ENCODE peak calls at places on chromosomes 3 and 15, in ten cellular contexts. One of them, this sample, is unnamed.

GRCh38 chr3:8622873-8623725 is 21.5 kb downstream of the SSUH2 start:
- DNase-seq in adrenal gland: peak; percentile 68
- DNase-seq in mammary epithelial cell: peak; percentile 30
- DNase-seq in tibial artery: peak; percentile 78
- DNase-seq in transverse colon: peak; percentile 57
- DNase-seq in right lobe of liver: peak; percentile 63
- DNase-seq in IMR-90: peak; percentile 70
- DNase-seq in hepatocyte: peak; percentile 87
- DNase-seq in GM23338: peak; percentile 90
- DNase-seq in psoas muscle: peak; percentile 72
- DNase-seq in this sample: peak; percentile 79

GRCh38 chr3:155227141-155227540 is 66.3 kb downstream of the STRIT1 start:
- DNase-seq in adrenal gland: no peak
- DNase-seq in mammary epithelial cell: no peak
- DNase-seq in tibial artery: no peak
- DNase-seq in transverse colon: no peak
- DNase-seq in right lobe of liver: no peak
- DNase-seq in IMR-90: no peak
- DNase-seq in hepatocyte: no peak
- DNase-seq in GM23338: no peak
- DNase-seq in psoas muscle: no peak
- DNase-seq in this sample: no peak

GRCh38 chr15:61112231-61112630 is 116.9 kb downstream of the RORA start:
- DNase-seq in adrenal gland: no peak
- DNase-seq in mammary epithelial cell: no peak
- DNase-seq in tibial artery: no peak
- DNase-seq in transverse colon: no peak
- DNase-seq in right lobe of liver: no peak
- DNase-seq in IMR-90: no peak
- DNase-seq in hepatocyte: no peak
- DNase-seq in GM23338: peak; percentile 73
- DNase-seq in psoas muscle: no peak
- DNase-seq in this sample: no peak

GRCh38 chr3:195385526-195385925 is 57.3 kb downstream of the ACAP2 start:
- DNase-seq in adrenal gland: no peak
- DNase-seq in mammary epithelial cell: peak; percentile 3
- DNase-seq in tibial artery: no peak
- DNase-seq in transverse colon: no peak
- DNase-seq in right lobe of liver: no peak
- DNase-seq in IMR-90: peak; percentile 23
- DNase-seq in hepatocyte: no peak
- DNase-seq in GM23338: peak; percentile 84
- DNase-seq in psoas muscle: no peak
- DNase-seq in this sample: no peak

GRCh38 chr3:66206806-66207205 is 14.0 kb upstream of the SLC25A26 start:
- DNase-seq in adrenal gland: no peak
- DNase-seq in mammary epithelial cell: no peak
- DNase-seq in tibial artery: no peak
- DNase-seq in transverse colon: no peak
- DNase-seq in right lobe of liver: no peak
- DNase-seq in IMR-90: no peak
- DNase-seq in hepatocyte: no peak
- DNase-seq in GM23338: peak; percentile 27
- DNase-seq in psoas muscle: no peak
- DNase-seq in this sample: no peak

GRCh38 chr3:43866529-43867353 is 176.0 kb downstream of the ABHD5 start:
- DNase-seq in adrenal gland: no peak
- DNase-seq in mammary epithelial cell: peak; percentile 86
- DNase-seq in tibial artery: no peak
- DNase-seq in transverse colon: no peak
- DNase-seq in right lobe of liver: no peak
- DNase-seq in IMR-90: peak; percentile 86
- DNase-seq in hepatocyte: no peak
- DNase-seq in GM23338: no peak
- DNase-seq in psoas muscle: no peak
- DNase-seq in this sample: no peak

GRCh38 chr15:72964542-72964941 is 87.7 kb upstream of the NEO1 start:
- DNase-seq in adrenal gland: no peak
- DNase-seq in mammary epithelial cell: no peak
- DNase-seq in tibial artery: no peak
- DNase-seq in transverse colon: no peak
- DNase-seq in right lobe of liver: no peak
- DNase-seq in IMR-90: no peak
- DNase-seq in hepatocyte: no peak
- DNase-seq in GM23338: no peak
- DNase-seq in psoas muscle: no peak
- DNase-seq in this sample: no peak

GRCh38 chr15:23566070-23567050 is 886 bp downstream of the MKRN3 start:
- DNase-seq in adrenal gland: no peak
- DNase-seq in mammary epithelial cell: no peak
- DNase-seq in tibial artery: no peak
- DNase-seq in transverse colon: no peak
- DNase-seq in right lobe of liver: no peak
- DNase-seq in IMR-90: no peak
- DNase-seq in hepatocyte: no peak
- DNase-seq in GM23338: no peak
- DNase-seq in psoas muscle: no peak
- DNase-seq in this sample: no peak

GRCh38 chr3:155026999-155027591 is 53.0 kb upstream of the MME start:
- DNase-seq in adrenal gland: no peak
- DNase-seq in mammary epithelial cell: no peak
- DNase-seq in tibial artery: no peak
- DNase-seq in transverse colon: peak; percentile 10
- DNase-seq in right lobe of liver: no peak
- DNase-seq in IMR-90: peak; percentile 39
- DNase-seq in hepatocyte: no peak
- DNase-seq in GM23338: no peak
- DNase-seq in psoas muscle: no peak
- DNase-seq in this sample: no peak

GRCh38 chr15:34046471-34047145 is 7.6 kb upstream of the AVEN start:
- DNase-seq in adrenal gland: no peak
- DNase-seq in mammary epithelial cell: no peak
- DNase-seq in tibial artery: no peak
- DNase-seq in transverse colon: no peak
- DNase-seq in right lobe of liver: no peak
- DNase-seq in IMR-90: no peak
- DNase-seq in hepatocyte: no peak
- DNase-seq in GM23338: no peak
- DNase-seq in psoas muscle: no peak
- DNase-seq in this sample: no peak

GRCh38 chr15:85625856-85626255 is 168.9 kb downstream of the KLHL25 start:
- DNase-seq in adrenal gland: no peak
- DNase-seq in mammary epithelial cell: peak; percentile 59
- DNase-seq in tibial artery: no peak
- DNase-seq in transverse colon: no peak
- DNase-seq in right lobe of liver: no peak
- DNase-seq in IMR-90: peak; percentile 96
- DNase-seq in hepatocyte: no peak
- DNase-seq in GM23338: no peak
- DNase-seq in psoas muscle: no peak
- DNase-seq in this sample: no peak

GRCh38 chr3:175893566-175893965 is 1034.4 kb downstream of the NAALADL2 start:
- DNase-seq in adrenal gland: no peak
- DNase-seq in mammary epithelial cell: no peak
- DNase-seq in tibial artery: no peak
- DNase-seq in transverse colon: no peak
- DNase-seq in right lobe of liver: no peak
- DNase-seq in IMR-90: no peak
- DNase-seq in hepatocyte: no peak
- DNase-seq in GM23338: no peak
- DNase-seq in psoas muscle: no peak
- DNase-seq in this sample: peak; percentile 80

GRCh38 chr15:50933353-50933752 is 24.9 kb downstream of the AP4E1 start:
- DNase-seq in adrenal gland: no peak
- DNase-seq in mammary epithelial cell: no peak
- DNase-seq in tibial artery: no peak
- DNase-seq in transverse colon: no peak
- DNase-seq in right lobe of liver: no peak
- DNase-seq in IMR-90: no peak
- DNase-seq in hepatocyte: no peak
- DNase-seq in GM23338: no peak
- DNase-seq in psoas muscle: no peak
- DNase-seq in this sample: no peak

GRCh38 chr3:142819214-142819613 is 69.7 kb downstream of the PCOLCE2 start:
- DNase-seq in adrenal gland: no peak
- DNase-seq in mammary epithelial cell: no peak
- DNase-seq in tibial artery: no peak
- DNase-seq in transverse colon: no peak
- DNase-seq in right lobe of liver: no peak
- DNase-seq in IMR-90: no peak
- DNase-seq in hepatocyte: no peak
- DNase-seq in GM23338: no peak
- DNase-seq in psoas muscle: no peak
- DNase-seq in this sample: no peak

GRCh38 chr3:5013021-5013906 is 34.0 kb downstream of the BHLHE40 start:
- DNase-seq in adrenal gland: no peak
- DNase-seq in mammary epithelial cell: peak; percentile 89
- DNase-seq in tibial artery: peak; percentile 64
- DNase-seq in transverse colon: peak; percentile 51
- DNase-seq in right lobe of liver: no peak
- DNase-seq in IMR-90: peak; percentile 47
- DNase-seq in hepatocyte: peak; percentile 71
- DNase-seq in GM23338: no peak
- DNase-seq in psoas muscle: no peak
- DNase-seq in this sample: peak; percentile 18

DNA sequence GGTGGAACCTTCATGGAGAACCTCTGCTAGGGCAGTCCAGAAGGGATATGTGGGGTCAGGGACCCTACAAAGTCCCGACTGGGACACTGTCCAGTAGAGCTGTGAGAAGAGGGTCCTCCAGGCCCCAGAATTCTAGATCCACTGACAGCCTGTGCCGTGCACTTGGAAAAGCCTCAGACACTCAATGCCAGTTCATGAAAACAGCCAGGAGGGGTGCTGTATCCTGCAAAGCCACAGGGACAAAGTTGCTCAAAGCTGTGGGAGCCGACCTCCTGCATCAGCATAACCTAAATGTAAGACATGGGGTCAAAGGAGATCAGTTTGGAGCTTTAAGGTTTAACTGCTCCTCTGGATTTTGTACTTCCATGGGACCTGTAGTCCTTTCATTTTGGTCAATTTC is 448.8 kb upstream of the CADM2 start:
- DNase-seq in adrenal gland: no peak
- DNase-seq in mammary epithelial cell: no peak
- DNase-seq in tibial artery: no peak
- DNase-seq in transverse colon: no peak
- DNase-seq in right lobe of liver: no peak
- DNase-seq in IMR-90: no peak
- DNase-seq in hepatocyte: no peak
- DNase-seq in GM23338: peak; percentile 26
- DNase-seq in psoas muscle: no peak
- DNase-seq in this sample: no peak
- TF ChIP-seq CTCF in adrenal gland: no peak
- TF ChIP-seq CTCF in mammary epithelial cell: no peak
- TF ChIP-seq CTCF in tibial artery: no peak
- TF ChIP-seq CTCF in transverse colon: no peak
- TF ChIP-seq CTCF in right lobe of liver: no peak
- TF ChIP-seq CTCF in IMR-90: no peak
- TF ChIP-seq CTCF in hepatocyte: no peak
- TF ChIP-seq CTCF in GM23338: peak; percentile 31
- TF ChIP-seq CTCF in psoas muscle: no peak
- TF ChIP-seq CTCF in this sample: no peak

DNA sequence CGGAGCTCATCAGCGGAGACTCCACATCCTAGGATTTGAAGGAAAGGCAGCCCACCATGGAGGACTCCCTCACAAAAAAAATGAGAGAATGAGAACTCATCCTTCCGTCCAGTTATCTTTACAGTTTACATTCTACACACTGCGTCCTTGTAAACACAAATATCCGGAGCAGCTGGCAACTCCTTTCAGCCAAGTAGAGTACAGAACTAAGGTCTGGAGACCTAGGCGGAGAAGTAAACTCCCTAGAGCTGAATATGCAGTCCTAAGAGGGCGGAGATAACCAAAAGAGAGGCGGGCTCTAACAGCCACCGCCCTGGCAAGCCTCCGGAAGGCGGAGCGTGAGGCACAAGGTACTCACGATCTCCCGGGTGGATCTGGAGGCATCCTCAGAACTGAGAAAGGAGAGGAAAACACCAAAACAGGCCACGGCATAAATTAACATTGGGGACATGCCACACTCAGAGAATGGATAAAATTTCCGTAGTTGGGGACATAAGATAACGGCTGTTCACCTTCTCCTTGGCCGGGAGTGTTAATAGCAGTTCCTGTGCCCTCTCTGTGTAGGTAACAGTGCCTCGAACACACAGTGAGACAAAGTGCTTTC is 976 bp upstream of the SIN3A start:
- DNase-seq in adrenal gland: peak; percentile 87
- DNase-seq in mammary epithelial cell: peak; percentile 77
- DNase-seq in tibial artery: peak; percentile 95
- DNase-seq in transverse colon: peak; percentile 92
- DNase-seq in right lobe of liver: peak; percentile 90
- DNase-seq in IMR-90: peak; percentile 70
- DNase-seq in hepatocyte: peak; percentile 92
- DNase-seq in GM23338: peak; percentile 89
- DNase-seq in psoas muscle: peak; percentile 87
- DNase-seq in this sample: peak; percentile 80
- H3K4me1 ChIP-seq in adrenal gland: peaks cover 40% of the 10 kb centered on the region
- H3K4me1 ChIP-seq in mammary epithelial cell: peaks cover 31% of the 10 kb centered on the region
- H3K4me1 ChIP-seq in tibial artery: no peaks in the 10 kb centered on the region
- H3K4me1 ChIP-seq in transverse colon: peaks cover 12% of the 10 kb centered on the region
- H3K4me1 ChIP-seq in right lobe of liver: no peaks in the 10 kb centered on the region
- H3K4me1 ChIP-seq in IMR-90: peaks cover 11% of the 10 kb centered on the region
- H3K4me1 ChIP-seq in hepatocyte: peaks cover 20% of the 10 kb centered on the region
- H3K4me1 ChIP-seq in GM23338: peaks cover 21% of the 10 kb centered on the region
- H3K4me1 ChIP-seq in psoas muscle: peaks cover 19% of the 10 kb centered on the region
- H3K4me1 ChIP-seq in this sample: no peaks in the 10 kb centered on the region

GRCh38 chr3:184378650-184379374 is 805 bp upstream of the THPO start:
- DNase-seq in adrenal gland: no peak
- DNase-seq in mammary epithelial cell: no peak
- DNase-seq in tibial artery: peak; percentile 57
- DNase-seq in transverse colon: no peak
- DNase-seq in right lobe of liver: no peak
- DNase-seq in IMR-90: no peak
- DNase-seq in hepatocyte: no peak
- DNase-seq in GM23338: no peak
- DNase-seq in psoas muscle: no peak
- DNase-seq in this sample: no peak
- H3K4me3 ChIP-seq in adrenal gland: no peak overlapping the region
- H3K4me3 ChIP-seq in mammary epithelial cell: no peak overlapping the region
- H3K4me3 ChIP-seq in tibial artery: no peak overlapping the region
- H3K4me3 ChIP-seq in transverse colon: peak overlapping the region; percentile 44
- H3K4me3 ChIP-seq in right lobe of liver: peak overlapping the region; percentile 63
- H3K4me3 ChIP-seq in IMR-90: no peak overlapping the region
- H3K4me3 ChIP-seq in hepatocyte: no peak overlapping the region
- H3K4me3 ChIP-seq in GM23338: peak overlapping the region; percentile 54
- H3K4me3 ChIP-seq in psoas muscle: peak overlapping the region; percentile 57
- H3K4me3 ChIP-seq in this sample: no peak overlapping the region

DNA sequence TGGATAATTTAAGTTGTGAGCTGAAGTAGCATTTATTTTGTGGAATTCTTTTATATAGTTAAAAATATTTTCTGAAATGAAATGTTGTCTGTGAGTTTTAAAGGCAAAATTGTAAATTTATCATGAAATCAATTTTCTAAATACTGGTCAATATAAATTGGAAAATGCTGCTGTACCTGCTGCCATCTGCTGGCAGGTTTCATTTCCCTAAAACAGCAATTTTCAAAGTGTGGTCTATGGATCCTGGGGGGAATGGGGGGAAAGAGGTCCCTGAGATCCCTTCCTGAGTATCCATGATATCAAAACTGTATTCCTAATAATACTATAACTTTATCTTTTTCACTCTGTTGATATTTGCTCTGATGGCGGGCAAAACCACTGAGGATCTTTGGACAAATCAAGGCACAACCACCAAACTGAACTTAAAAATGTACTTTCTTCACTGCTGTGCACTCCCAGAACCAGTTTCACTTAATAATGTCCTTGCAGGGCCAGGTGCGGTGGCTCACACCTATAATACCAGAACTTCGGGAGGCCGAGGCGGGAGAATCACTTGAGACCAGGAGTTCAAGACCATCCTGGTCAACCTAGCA is 17.2 kb upstream of the CCR4 start:
- DNase-seq in adrenal gland: no peak
- DNase-seq in mammary epithelial cell: no peak
- DNase-seq in tibial artery: no peak
- DNase-seq in transverse colon: no peak
- DNase-seq in right lobe of liver: no peak
- DNase-seq in IMR-90: peak; percentile 13
- DNase-seq in hepatocyte: peak; percentile 28
- DNase-seq in GM23338: peak; percentile 52
- DNase-seq in psoas muscle: no peak
- DNase-seq in this sample: no peak
- TF ChIP-seq CTCF in adrenal gland: peak; percentile 64
- TF ChIP-seq CTCF in mammary epithelial cell: peak; percentile 68
- TF ChIP-seq CTCF in tibial artery: peak; percentile 47
- TF ChIP-seq CTCF in transverse colon: peak; percentile 60
- TF ChIP-seq CTCF in right lobe of liver: peak; percentile 73
- TF ChIP-seq CTCF in IMR-90: peak; percentile 66
- TF ChIP-seq CTCF in hepatocyte: peak; percentile 80
- TF ChIP-seq CTCF in GM23338: peak; percentile 79
- TF ChIP-seq CTCF in psoas muscle: peak; percentile 58
- TF ChIP-seq CTCF in this sample: peak; percentile 58

This sample was measured in BE2C.